ENCODE peak calls at places on chromosomes 16 and 17, in five cellular contexts. One of them, this sample, is unnamed.

GRCh38 chr17:45149669-45150603 is 1.7 kb downstream of the HEXIM1 start:
- DNase-seq in dorsolateral prefrontal cortex: peak
- DNase-seq in neuronal stem cell: no peak
- DNase-seq in RWPE1: no peak
- DNase-seq in mesenchymal stem cell: peak
- DNase-seq in this sample: peak

GRCh38 chr17:18115517-18115916 is 7.0 kb downstream of the MYO15A start:
- DNase-seq in mesenchymal stem cell: no peak
- DNase-seq in neuronal stem cell: no peak
- DNase-seq in RWPE1: no peak
- DNase-seq in dorsolateral prefrontal cortex: no peak
- DNase-seq in this sample: no peak

GRCh38 chr16:11312718-11313492 is 31.8 kb upstream of the PRM1 start:
- DNase-seq in dorsolateral prefrontal cortex: no peak
- DNase-seq in mesenchymal stem cell: peak
- DNase-seq in neuronal stem cell: no peak
- DNase-seq in RWPE1: peak
- DNase-seq in this sample: no peak

GRCh38 chr17:48960834-48961515 is 7.4 kb downstream of the GIP start:
- DNase-seq in mesenchymal stem cell: no peak
- DNase-seq in RWPE1: no peak
- DNase-seq in neuronal stem cell: no peak
- DNase-seq in dorsolateral prefrontal cortex: no peak
- DNase-seq in this sample: no peak

GRCh38 chr17:45428954-45429337 is 3.7 kb downstream of the ARHGAP27 start:
- DNase-seq in RWPE1: no peak
- DNase-seq in neuronal stem cell: no peak
- DNase-seq in dorsolateral prefrontal cortex: peak
- DNase-seq in mesenchymal stem cell: no peak
- DNase-seq in this sample: peak

GRCh38 chr17:1774390-1775176 is 12.7 kb downstream of the SERPINF1 start:
- DNase-seq in mesenchymal stem cell: no peak
- DNase-seq in RWPE1: no peak
- DNase-seq in neuronal stem cell: no peak
- DNase-seq in dorsolateral prefrontal cortex: no peak
- DNase-seq in this sample: no peak

GRCh38 chr16:55542459-55543082 is 23.9 kb upstream of the CAPNS2 start:
- DNase-seq in mesenchymal stem cell: peak
- DNase-seq in dorsolateral prefrontal cortex: no peak
- DNase-seq in neuronal stem cell: no peak
- DNase-seq in RWPE1: peak
- DNase-seq in this sample: no peak

GRCh38 chr16:2026461-2027023 is at the start of gene NHERF2:
- DNase-seq in RWPE1: peak
- DNase-seq in mesenchymal stem cell: peak
- DNase-seq in dorsolateral prefrontal cortex: no peak
- DNase-seq in neuronal stem cell: no peak
- DNase-seq in this sample: no peak

GRCh38 chr16:73172621-73173312 is 124.8 kb upstream of the ZFHX3 start:
- DNase-seq in mesenchymal stem cell: peak
- DNase-seq in dorsolateral prefrontal cortex: peak
- DNase-seq in RWPE1: peak
- DNase-seq in neuronal stem cell: no peak
- DNase-seq in this sample: no peak

GRCh38 chr17:21376835-21377690 is 906 bp downstream of the KCNJ12 start:
- DNase-seq in neuronal stem cell: no peak
- DNase-seq in mesenchymal stem cell: peak
- DNase-seq in RWPE1: peak
- DNase-seq in dorsolateral prefrontal cortex: no peak
- DNase-seq in this sample: no peak

GRCh38 chr16:1929578-1930337 is 11.5 kb upstream of the HS3ST6 start:
- DNase-seq in dorsolateral prefrontal cortex: peak
- DNase-seq in neuronal stem cell: peak
- DNase-seq in RWPE1: peak
- DNase-seq in mesenchymal stem cell: peak
- DNase-seq in this sample: peak

GRCh38 chr16:12214509-12214908 is 238.0 kb downstream of the SNX29 start:
- DNase-seq in RWPE1: no peak
- DNase-seq in dorsolateral prefrontal cortex: no peak
- DNase-seq in neuronal stem cell: no peak
- DNase-seq in mesenchymal stem cell: no peak
- DNase-seq in this sample: no peak

GRCh38 chr17:73474370-73474988 is 162.7 kb upstream of the CDC42EP4 start:
- DNase-seq in neuronal stem cell: no peak
- DNase-seq in RWPE1: peak
- DNase-seq in dorsolateral prefrontal cortex: no peak
- DNase-seq in mesenchymal stem cell: peak
- DNase-seq in this sample: no peak

GRCh38 chr16:85174871-85175723 is 62.8 kb upstream of the CIBAR2 start:
- DNase-seq in RWPE1: no peak
- DNase-seq in dorsolateral prefrontal cortex: no peak
- DNase-seq in mesenchymal stem cell: peak
- DNase-seq in neuronal stem cell: no peak
- DNase-seq in this sample: no peak

GRCh38 chr16:82192665-82193064 is 22.6 kb upstream of the MPHOSPH6 start:
- DNase-seq in neuronal stem cell: no peak
- DNase-seq in dorsolateral prefrontal cortex: no peak
- DNase-seq in mesenchymal stem cell: peak
- DNase-seq in RWPE1: peak
- DNase-seq in this sample: no peak

GRCh38 chr17:31724026-31724425 is 135.0 kb downstream of the COPRS start:
- DNase-seq in mesenchymal stem cell: peak
- DNase-seq in neuronal stem cell: no peak
- DNase-seq in RWPE1: no peak
- DNase-seq in dorsolateral prefrontal cortex: no peak
- DNase-seq in this sample: no peak

GRCh38 chr17:28880572-28880945 is 17.0 kb downstream of the FLOT2 start:
- DNase-seq in neuronal stem cell: no peak
- DNase-seq in dorsolateral prefrontal cortex: no peak
- DNase-seq in mesenchymal stem cell: no peak
- DNase-seq in RWPE1: no peak
- DNase-seq in this sample: no peak

GRCh38 chr16:48269011-48269410 is 21.7 kb upstream of the ABCC11 start:
- DNase-seq in dorsolateral prefrontal cortex: no peak
- DNase-seq in mesenchymal stem cell: no peak
- DNase-seq in neuronal stem cell: no peak
- DNase-seq in RWPE1: no peak
- DNase-seq in this sample: no peak

GRCh38 chr17:70137451-70138230 is 31.7 kb upstream of the KCNJ2 start:
- DNase-seq in RWPE1: peak
- DNase-seq in dorsolateral prefrontal cortex: peak
- DNase-seq in mesenchymal stem cell: peak
- DNase-seq in neuronal stem cell: no peak
- DNase-seq in this sample: no peak

GRCh38 chr17:43641416-43641815 is 20.3 kb downstream of the MEOX1 start:
- DNase-seq in neuronal stem cell: no peak
- DNase-seq in dorsolateral prefrontal cortex: no peak
- DNase-seq in mesenchymal stem cell: no peak
- DNase-seq in RWPE1: no peak
- DNase-seq in this sample: no peak

GRCh38 chr17:61009619-61010018 is 332.0 kb downstream of the BCAS3 start:
- DNase-seq in dorsolateral prefrontal cortex: no peak
- DNase-seq in neuronal stem cell: no peak
- DNase-seq in RWPE1: no peak
- DNase-seq in mesenchymal stem cell: peak
- DNase-seq in this sample: no peak

GRCh38 chr17:77066165-77066564 is 74.6 kb upstream of the SEC14L1 start:
- DNase-seq in mesenchymal stem cell: no peak
- DNase-seq in neuronal stem cell: no peak
- DNase-seq in RWPE1: no peak
- DNase-seq in dorsolateral prefrontal cortex: no peak
- DNase-seq in this sample: no peak

GRCh38 chr17:55433629-55434422 is 12.2 kb upstream of the MMD start:
- DNase-seq in neuronal stem cell: no peak
- DNase-seq in RWPE1: peak
- DNase-seq in mesenchymal stem cell: peak
- DNase-seq in dorsolateral prefrontal cortex: no peak
- DNase-seq in this sample: no peak

GRCh38 chr17:27598337-27599050 is 32.5 kb upstream of the LGALS9 start:
- DNase-seq in dorsolateral prefrontal cortex: no peak
- DNase-seq in RWPE1: no peak
- DNase-seq in neuronal stem cell: no peak
- DNase-seq in mesenchymal stem cell: no peak
- DNase-seq in this sample: no peak

DNA sequence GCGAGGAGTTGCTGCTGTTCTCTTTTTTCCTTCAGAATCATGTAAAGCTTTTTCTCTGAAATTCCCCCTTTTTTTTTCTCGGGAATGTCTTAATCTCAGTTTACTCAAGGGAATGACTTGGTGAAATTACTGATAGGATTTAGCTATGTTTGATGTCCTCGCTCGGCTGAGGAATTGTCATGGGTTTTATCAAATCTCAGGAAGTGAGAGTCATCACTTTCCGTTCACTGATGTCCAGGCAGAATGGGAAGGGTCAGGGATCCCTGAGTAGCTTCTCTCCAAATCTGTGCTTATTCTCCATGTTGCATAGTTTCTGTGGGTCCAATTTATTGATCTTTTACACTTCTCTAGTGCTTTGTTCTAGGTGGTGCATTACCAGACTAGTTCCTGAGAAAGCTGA is 6.3 kb downstream of the IGSF6 start:
- DNase-seq in mesenchymal stem cell: peak
- DNase-seq in dorsolateral prefrontal cortex: no peak
- DNase-seq in neuronal stem cell: no peak
- DNase-seq in RWPE1: no peak
- DNase-seq in this sample: no peak
- H3K27ac ChIP-seq in mesenchymal stem cell: no peak
- H3K27ac ChIP-seq in dorsolateral prefrontal cortex: peak
- H3K27ac ChIP-seq in neuronal stem cell: no peak
- H3K27ac ChIP-seq in RWPE1: no peak
- H3K27ac ChIP-seq in this sample: no peak

GRCh38 chr17:81059026-81059425 is 24.1 kb downstream of the BAIAP2 start:
- DNase-seq in dorsolateral prefrontal cortex: peak
- DNase-seq in mesenchymal stem cell: no peak
- DNase-seq in RWPE1: no peak
- DNase-seq in neuronal stem cell: no peak
- DNase-seq in this sample: no peak

GRCh38 chr17:81057777-81058176 is 22.8 kb downstream of the BAIAP2 start:
- DNase-seq in mesenchymal stem cell: no peak
- DNase-seq in RWPE1: no peak
- DNase-seq in neuronal stem cell: no peak
- DNase-seq in dorsolateral prefrontal cortex: no peak
- DNase-seq in this sample: no peak

GRCh38 chr17:81056352-81056751 is 21.4 kb downstream of the BAIAP2 start:
- DNase-seq in RWPE1: no peak
- DNase-seq in neuronal stem cell: no peak
- DNase-seq in dorsolateral prefrontal cortex: no peak
- DNase-seq in mesenchymal stem cell: no peak
- DNase-seq in this sample: no peak

GRCh38 chr17:81058263-81058871 is 23.4 kb downstream of the BAIAP2 start:
- DNase-seq in neuronal stem cell: no peak
- DNase-seq in dorsolateral prefrontal cortex: no peak
- DNase-seq in mesenchymal stem cell: no peak
- DNase-seq in RWPE1: no peak
- DNase-seq in this sample: no peak

DNA sequence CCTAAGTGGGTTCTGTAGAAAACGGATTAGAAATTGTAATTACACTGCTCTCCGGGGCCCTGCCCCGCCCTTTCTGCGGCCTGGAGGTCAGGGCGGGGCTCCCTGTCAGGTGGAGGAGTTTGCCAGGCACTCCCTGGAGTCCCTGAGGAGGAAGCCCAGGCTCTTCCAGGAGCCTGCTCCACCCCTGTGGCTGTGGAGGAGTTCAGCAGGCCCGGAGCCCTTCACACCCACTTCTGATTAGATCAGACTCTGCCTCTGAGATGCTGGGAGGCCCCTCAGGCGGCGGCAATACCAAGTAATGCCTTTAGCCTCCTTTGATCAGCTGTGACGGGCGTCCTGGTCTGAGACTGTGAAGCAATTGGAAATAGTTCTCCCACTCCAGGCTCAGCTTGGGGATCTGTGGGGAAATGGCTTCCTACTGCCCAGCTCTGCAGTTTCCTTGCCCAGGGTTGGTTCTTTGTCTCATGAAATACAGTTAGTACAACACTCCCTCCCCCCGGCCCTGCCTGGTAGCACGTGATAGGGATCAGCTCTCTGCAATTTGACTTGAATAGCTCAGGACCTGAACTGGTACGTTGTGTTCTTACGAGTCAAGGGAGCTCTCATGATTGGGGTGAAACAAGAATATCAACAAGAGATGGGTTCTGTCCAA is 22.3 kb downstream of the BAIAP2 start:
- DNase-seq in mesenchymal stem cell: peak
- DNase-seq in neuronal stem cell: no peak
- DNase-seq in RWPE1: peak
- DNase-seq in dorsolateral prefrontal cortex: peak
- DNase-seq in this sample: no peak
- H3K27ac ChIP-seq in mesenchymal stem cell: peak
- H3K27ac ChIP-seq in neuronal stem cell: no peak
- H3K27ac ChIP-seq in RWPE1: peak
- H3K27ac ChIP-seq in dorsolateral prefrontal cortex: peak
- H3K27ac ChIP-seq in this sample: peak

DNA sequence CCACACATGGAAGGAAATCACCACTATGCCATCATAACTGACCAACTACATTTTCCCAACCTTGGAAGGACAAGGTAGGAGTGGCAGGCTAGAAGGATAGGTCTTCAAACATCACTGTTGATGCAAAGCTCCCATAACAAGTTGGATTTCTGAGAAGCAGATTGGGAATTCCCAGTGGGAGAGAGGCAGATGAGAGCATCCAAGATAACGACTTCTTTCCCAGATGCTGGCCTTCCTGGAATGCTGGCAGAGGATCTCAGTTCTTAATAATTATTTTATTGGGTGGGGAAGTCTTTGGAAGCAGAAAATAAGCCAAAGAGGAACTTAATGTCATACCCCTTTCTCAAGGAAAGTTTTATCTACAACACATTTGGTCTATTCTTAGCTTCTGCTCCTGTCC is 64.5 kb downstream of the MPRIP start:
- DNase-seq in mesenchymal stem cell: no peak
- DNase-seq in RWPE1: no peak
- DNase-seq in neuronal stem cell: no peak
- DNase-seq in dorsolateral prefrontal cortex: no peak
- DNase-seq in this sample: no peak
- H3K27ac ChIP-seq in mesenchymal stem cell: no peak
- H3K27ac ChIP-seq in RWPE1: peak
- H3K27ac ChIP-seq in neuronal stem cell: no peak
- H3K27ac ChIP-seq in dorsolateral prefrontal cortex: peak
- H3K27ac ChIP-seq in this sample: no peak

GRCh38 chr17:50506298-50506697 is 1.9 kb upstream of the MYCBPAP start:
- DNase-seq in RWPE1: no peak
- DNase-seq in dorsolateral prefrontal cortex: no peak
- DNase-seq in mesenchymal stem cell: no peak
- DNase-seq in neuronal stem cell: no peak
- DNase-seq in this sample: no peak

GRCh38 chr17:50505731-50506130 is 2.5 kb upstream of the MYCBPAP start:
- DNase-seq in mesenchymal stem cell: no peak
- DNase-seq in dorsolateral prefrontal cortex: no peak
- DNase-seq in RWPE1: no peak
- DNase-seq in neuronal stem cell: no peak
- DNase-seq in this sample: no peak

GRCh38 chr17:50511058-50511457 is 2.8 kb downstream of the MYCBPAP start:
- DNase-seq in neuronal stem cell: no peak
- DNase-seq in dorsolateral prefrontal cortex: no peak
- DNase-seq in mesenchymal stem cell: peak
- DNase-seq in RWPE1: no peak
- DNase-seq in this sample: no peak

GRCh38 chr17:50507871-50508572 is at the start of gene MYCBPAP:
- DNase-seq in dorsolateral prefrontal cortex: peak
- DNase-seq in neuronal stem cell: peak
- DNase-seq in mesenchymal stem cell: peak
- DNase-seq in RWPE1: no peak
- DNase-seq in this sample: peak

GRCh38 chr17:50508573-50509460 is 578 bp downstream of the MYCBPAP start:
- DNase-seq in dorsolateral prefrontal cortex: no peak
- DNase-seq in mesenchymal stem cell: no peak
- DNase-seq in RWPE1: no peak
- DNase-seq in neuronal stem cell: no peak
- DNase-seq in this sample: no peak
- H3K27ac ChIP-seq in dorsolateral prefrontal cortex: peak
- H3K27ac ChIP-seq in mesenchymal stem cell: no peak
- H3K27ac ChIP-seq in RWPE1: peak
- H3K27ac ChIP-seq in neuronal stem cell: peak
- H3K27ac ChIP-seq in this sample: peak

This sample was measured in substantia nigra.